ENCODE peak calls at places on chromosome 17, in five cellular contexts. One of them, this sample, is unnamed.

GRCh38 chr17:27206447-27206846 is 87.5 kb upstream of the WSB1 start:
- DNase-seq in neuronal stem cell: no peak
- DNase-seq in H1: no peak
- DNase-seq in IMR-90: no peak
- DNase-seq in H9: no peak
- DNase-seq in this sample: peak

GRCh38 chr17:81260641-81261040 is 21.5 kb downstream of the NDUFAF8 start:
- DNase-seq in neuronal stem cell: no peak
- DNase-seq in H1: no peak
- DNase-seq in IMR-90: no peak
- DNase-seq in H9: no peak
- DNase-seq in this sample: no peak

GRCh38 chr17:41140360-41141132 is at the start of gene KRTAP4-6:
- DNase-seq in neuronal stem cell: no peak
- DNase-seq in H1: no peak
- DNase-seq in IMR-90: peak
- DNase-seq in H9: no peak
- DNase-seq in this sample: peak

GRCh38 chr17:82400830-82401229 is 17.3 kb upstream of the HEXD start:
- DNase-seq in neuronal stem cell: no peak
- DNase-seq in H1: no peak
- DNase-seq in IMR-90: no peak
- DNase-seq in H9: no peak
- DNase-seq in this sample: no peak

GRCh38 chr17:63956296-63956920 is 16.3 kb downstream of the SCN4A start:
- DNase-seq in neuronal stem cell: no peak
- DNase-seq in H1: no peak
- DNase-seq in IMR-90: peak
- DNase-seq in H9: no peak
- DNase-seq in this sample: peak

GRCh38 chr17:76948726-76949342 is 80.6 kb downstream of the MGAT5B start:
- DNase-seq in neuronal stem cell: no peak
- DNase-seq in H1: no peak
- DNase-seq in IMR-90: no peak
- DNase-seq in H9: no peak
- DNase-seq in this sample: no peak

GRCh38 chr17:31310260-31310659 is 3.6 kb downstream of the EVI2B start:
- DNase-seq in neuronal stem cell: no peak
- DNase-seq in H1: no peak
- DNase-seq in IMR-90: no peak
- DNase-seq in H9: no peak
- DNase-seq in this sample: no peak

GRCh38 chr17:64020068-64020766 is at the start of gene ICAM2:
- DNase-seq in neuronal stem cell: no peak
- DNase-seq in H1: no peak
- DNase-seq in IMR-90: no peak
- DNase-seq in H9: no peak
- DNase-seq in this sample: no peak

GRCh38 chr17:12789075-12789975 is at the start of gene ARHGAP44:
- DNase-seq in neuronal stem cell: peak
- DNase-seq in H1: peak
- DNase-seq in IMR-90: peak
- DNase-seq in H9: peak
- DNase-seq in this sample: peak

GRCh38 chr17:12318614-12319266 is 298.1 kb downstream of the MAP2K4 start:
- DNase-seq in neuronal stem cell: no peak
- DNase-seq in H1: no peak
- DNase-seq in IMR-90: peak
- DNase-seq in H9: no peak
- DNase-seq in this sample: no peak

GRCh38 chr17:80931421-80932265 is 60.0 kb upstream of the CHMP6 start:
- DNase-seq in neuronal stem cell: peak
- DNase-seq in H1: peak
- DNase-seq in IMR-90: peak
- DNase-seq in H9: peak
- DNase-seq in this sample: peak

GRCh38 chr17:2179615-2180295 is 123.8 kb downstream of the SMG6 start:
- DNase-seq in neuronal stem cell: no peak
- DNase-seq in H1: no peak
- DNase-seq in IMR-90: peak
- DNase-seq in H9: no peak
- DNase-seq in this sample: peak

GRCh38 chr17:63819585-63820537 is 7.4 kb upstream of the PSMC5 start:
- DNase-seq in neuronal stem cell: no peak
- DNase-seq in H1: peak
- DNase-seq in IMR-90: no peak
- DNase-seq in H9: no peak
- DNase-seq in this sample: no peak

GRCh38 chr17:68910789-68911431 is 44.3 kb downstream of the ABCA8 start:
- DNase-seq in neuronal stem cell: no peak
- DNase-seq in H1: no peak
- DNase-seq in IMR-90: no peak
- DNase-seq in H9: no peak
- DNase-seq in this sample: no peak

GRCh38 chr17:37079065-37079708 is 130.4 kb downstream of the AATF start:
- DNase-seq in neuronal stem cell: no peak
- DNase-seq in H1: no peak
- DNase-seq in IMR-90: no peak
- DNase-seq in H9: no peak
- DNase-seq in this sample: no peak

GRCh38 chr17:73017653-73018052 is 74.8 kb downstream of the SLC39A11 start:
- DNase-seq in neuronal stem cell: no peak
- DNase-seq in H1: no peak
- DNase-seq in IMR-90: peak
- DNase-seq in H9: no peak
- DNase-seq in this sample: peak

GRCh38 chr17:21161498-21162393 is 35.0 kb downstream of the DHRS7B start:
- DNase-seq in neuronal stem cell: no peak
- DNase-seq in H1: no peak
- DNase-seq in IMR-90: peak
- DNase-seq in H9: no peak
- DNase-seq in this sample: peak

GRCh38 chr17:35499548-35499947 is 37.9 kb downstream of the SLFN12L start:
- DNase-seq in neuronal stem cell: no peak
- DNase-seq in H1: no peak
- DNase-seq in IMR-90: no peak
- DNase-seq in H9: no peak
- DNase-seq in this sample: no peak

GRCh38 chr17:68383443-68384321 is 73.6 kb downstream of the WIPI1 start:
- DNase-seq in neuronal stem cell: no peak
- DNase-seq in H1: no peak
- DNase-seq in IMR-90: peak
- DNase-seq in H9: peak
- DNase-seq in this sample: peak

GRCh38 chr17:45894022-45894784 is at the start of gene MAPT:
- DNase-seq in neuronal stem cell: peak
- DNase-seq in H1: peak
- DNase-seq in IMR-90: peak
- DNase-seq in H9: peak
- DNase-seq in this sample: peak

GRCh38 chr17:45896803-45897693 is 2.7 kb downstream of the MAPT start:
- DNase-seq in neuronal stem cell: peak
- DNase-seq in H1: peak
- DNase-seq in IMR-90: no peak
- DNase-seq in H9: peak
- DNase-seq in this sample: peak

GRCh38 chr17:45895969-45896793 is 1.8 kb downstream of the MAPT start:
- DNase-seq in neuronal stem cell: peak
- DNase-seq in H1: peak
- DNase-seq in IMR-90: no peak
- DNase-seq in H9: no peak
- DNase-seq in this sample: no peak

GRCh38 chr17:45895304-45895968 is 1.1 kb downstream of the MAPT start:
- DNase-seq in neuronal stem cell: peak
- DNase-seq in H1: peak
- DNase-seq in IMR-90: no peak
- DNase-seq in H9: peak
- DNase-seq in this sample: peak

DNA sequence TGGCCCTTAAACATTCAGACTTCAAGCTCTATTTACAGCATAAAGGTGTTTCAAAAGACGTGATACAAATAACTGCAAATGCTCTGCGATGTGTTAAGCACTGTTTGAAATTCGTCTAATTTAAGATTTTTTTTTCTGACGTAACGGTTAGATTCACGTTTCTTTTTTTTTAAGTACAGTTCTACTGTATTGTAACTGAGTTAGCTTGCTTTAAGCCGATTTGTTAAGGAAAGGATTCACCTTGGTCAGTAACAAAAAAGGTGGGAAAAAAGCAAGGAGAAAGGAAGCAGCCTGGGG is 681 bp upstream of the MAPT start:
- DNase-seq in neuronal stem cell: no peak
- DNase-seq in H1: no peak
- DNase-seq in IMR-90: no peak
- DNase-seq in H9: no peak
- DNase-seq in this sample: no peak
- H3K14ac ChIP-seq in neuronal stem cell: no peak
- H3K14ac ChIP-seq in H1: no peak
- H3K14ac ChIP-seq in IMR-90: peak
- H3K14ac ChIP-seq in H9: peak
- H3K14ac ChIP-seq in this sample: no peak

GRCh38 chr17:75896360-75897075 is at the start of gene TRIM65:
- DNase-seq in neuronal stem cell: peak
- DNase-seq in H1: peak
- DNase-seq in IMR-90: peak
- DNase-seq in H9: peak
- DNase-seq in this sample: peak
- H3K14ac ChIP-seq in neuronal stem cell: peak
- H3K14ac ChIP-seq in H1: no peak
- H3K14ac ChIP-seq in IMR-90: peak
- H3K14ac ChIP-seq in H9: peak
- H3K14ac ChIP-seq in this sample: peak

GRCh38 chr17:66330646-66331037 is 28.2 kb downstream of the PRKCA start:
- DNase-seq in neuronal stem cell: no peak
- DNase-seq in H1: no peak
- DNase-seq in IMR-90: no peak
- DNase-seq in H9: no peak
- DNase-seq in this sample: peak

GRCh38 chr17:66326476-66327047 is 24.1 kb downstream of the PRKCA start:
- DNase-seq in neuronal stem cell: no peak
- DNase-seq in H1: no peak
- DNase-seq in IMR-90: no peak
- DNase-seq in H9: no peak
- DNase-seq in this sample: no peak

GRCh38 chr17:66335797-66336196 is 33.4 kb downstream of the PRKCA start:
- DNase-seq in neuronal stem cell: no peak
- DNase-seq in H1: no peak
- DNase-seq in IMR-90: no peak
- DNase-seq in H9: no peak
- DNase-seq in this sample: no peak

DNA sequence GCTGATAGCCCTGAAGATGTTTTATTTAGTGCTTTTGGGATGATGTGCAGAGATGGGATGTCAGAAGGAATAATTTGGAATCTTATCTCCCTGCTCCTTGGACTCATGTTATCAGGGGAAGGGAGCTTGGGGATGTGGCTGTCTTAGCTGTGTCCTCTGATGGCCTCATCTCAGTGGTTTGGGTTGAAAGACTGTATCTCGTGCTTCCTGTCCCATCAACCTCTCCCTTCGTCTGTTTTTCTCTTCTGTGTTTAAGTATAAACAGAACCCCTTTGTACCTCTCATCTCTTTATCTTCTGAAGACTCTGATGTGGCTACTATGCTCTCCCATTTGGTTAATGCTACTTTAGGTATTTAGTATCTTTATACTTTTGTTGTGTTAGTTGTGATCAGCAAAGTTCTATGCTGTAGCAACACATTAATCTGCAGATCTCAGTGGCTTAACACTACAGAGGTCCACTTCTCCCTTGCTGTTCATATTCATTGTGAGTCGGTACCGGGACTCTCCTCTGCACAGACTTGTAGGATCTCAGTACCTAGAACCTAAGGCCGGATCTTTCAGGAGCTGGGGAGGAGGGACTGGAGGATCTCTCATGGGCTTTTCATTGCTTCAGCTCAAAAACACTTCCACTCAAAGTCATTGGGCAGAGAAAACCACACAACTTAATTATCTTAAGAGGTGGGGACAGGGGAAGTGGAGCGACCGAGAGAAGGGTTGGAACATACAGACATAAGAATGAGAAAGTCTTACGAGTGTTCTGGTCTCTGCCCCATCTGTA is 28.8 kb downstream of the PRKCA start:
- DNase-seq in neuronal stem cell: no peak
- DNase-seq in H1: no peak
- DNase-seq in IMR-90: no peak
- DNase-seq in H9: no peak
- DNase-seq in this sample: peak
- H3K14ac ChIP-seq in neuronal stem cell: no peak
- H3K14ac ChIP-seq in H1: no peak
- H3K14ac ChIP-seq in IMR-90: no peak
- H3K14ac ChIP-seq in H9: no peak
- H3K14ac ChIP-seq in this sample: no peak

DNA sequence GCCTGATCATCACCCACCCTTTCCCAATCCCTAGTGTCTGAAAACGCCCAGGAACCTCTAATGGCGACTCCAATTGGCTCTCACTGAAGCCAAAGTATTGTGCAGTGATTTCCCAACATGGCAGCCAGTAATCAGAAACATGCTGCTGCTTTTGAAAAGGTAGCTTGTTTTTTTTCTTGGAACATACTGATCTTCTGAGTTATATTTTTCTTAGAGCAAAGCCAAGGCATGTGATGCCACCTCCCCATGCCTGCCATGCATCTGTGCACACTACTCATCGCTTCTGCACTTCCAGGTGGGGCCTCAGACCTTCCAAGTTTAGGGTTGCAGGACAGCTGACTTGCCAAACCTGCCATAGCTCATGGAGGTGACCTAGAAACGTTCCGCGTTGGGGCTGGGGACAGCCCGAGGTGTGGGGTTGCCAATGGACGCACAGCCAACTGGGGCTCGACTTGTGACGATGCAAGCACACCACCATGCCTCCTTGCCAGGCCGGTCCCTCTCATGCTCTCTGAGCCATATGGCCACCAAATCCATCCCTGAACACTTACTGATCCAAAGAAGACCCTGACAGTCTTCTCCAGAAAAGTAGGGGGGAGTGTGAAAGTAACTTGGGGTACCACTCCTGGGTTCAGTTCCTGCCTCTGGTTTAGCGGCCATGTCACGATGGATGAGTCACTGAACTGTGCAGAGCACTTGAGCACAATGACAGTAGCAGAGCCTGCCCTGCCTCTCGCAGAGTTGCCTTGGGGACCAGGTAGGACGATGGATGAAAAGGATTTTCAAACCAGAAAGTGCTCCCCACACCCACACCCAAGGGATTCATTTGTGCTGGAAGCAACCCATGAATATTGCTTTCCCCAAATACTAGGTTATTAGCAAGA is 155.7 kb downstream of the CCDC182 start:
- DNase-seq in neuronal stem cell: no peak
- DNase-seq in H1: no peak
- DNase-seq in IMR-90: no peak
- DNase-seq in H9: no peak
- DNase-seq in this sample: no peak
- H3K14ac ChIP-seq in neuronal stem cell: no peak
- H3K14ac ChIP-seq in H1: no peak
- H3K14ac ChIP-seq in IMR-90: no peak
- H3K14ac ChIP-seq in H9: no peak
- H3K14ac ChIP-seq in this sample: no peak

This sample was measured in mesenchymal stem cell.